ENCODE peak calls at places on chromosomes 1 and 21, in six cellular contexts. K is T-helper 17 cell; E is astrocyte of the spinal cord; S is cerebellar cortex; Q is activated T-cell treated with anti-CD3 and anti-CD28 coated beads, Interleukin-2, amount 50 U/mL, for 4 hours; I is effector CD4-positive, alpha-beta T cell. C is an unnamed sample.

GRCh38 chr1:149845416-149845815 is 54.0 kb upstream of the BOLA1 start:
- DNase-seq in K (no peak), E (no peak), S (peak; percentile 30), Q (no peak), I (no peak), C (peak; percentile 41)

GRCh38 chr1:161486806-161487482 is 18.3 kb upstream of the FCGR2A start:
- DNase-seq in K (no peak), E (peak; percentile 46), S (peak; percentile 61), Q (peak; percentile 17), I (peak; percentile 41), C (peak; percentile 48)

GRCh38 chr1:53616927-53617326 is 122.0 kb downstream of the GLIS1 start:
- DNase-seq in K (no peak), E (peak; percentile 16), S (peak; percentile 8), Q (no peak), I (no peak), C (no peak)

GRCh38 chr1:3020263-3020909 is 881 bp upstream of the ACTRT2 start:
- DNase-seq in K (no peak), E (no peak), S (no peak), Q (no peak), I (no peak), C (no peak)

GRCh38 chr21:30620522-30620921 is at the start of gene KRTAP20-4:
- DNase-seq in K (no peak), E (no peak), S (no peak), Q (no peak), I (no peak), C (no peak)

GRCh38 chr1:91736999-91737615 is 148.8 kb downstream of the TGFBR3 start:
- DNase-seq in K (no peak), E (peak; percentile 73), S (peak; percentile 36), Q (no peak), I (no peak), C (peak; percentile 9)

GRCh38 chr1:206606867-206607266 is 5.4 kb downstream of the EIF2D start:
- DNase-seq in K (no peak), E (no peak), S (peak; percentile 18), Q (no peak), I (no peak), C (peak; percentile 73)

GRCh38 chr1:205920159-205920558 is 23.1 kb downstream of the SLC26A9 start:
- DNase-seq in K (no peak), E (peak; percentile 62), S (no peak), Q (no peak), I (no peak), C (no peak)

GRCh38 chr1:203475012-203475981 is at the start of gene PRELP:
- DNase-seq in K (no peak), E (no peak), S (no peak), Q (no peak), I (no peak), C (no peak)

GRCh38 chr1:145785481-145785880 is 38.4 kb downstream of the RNF115 start:
- DNase-seq in K (no peak), E (no peak), S (no peak), Q (no peak), I (no peak), C (no peak)

GRCh38 chr1:218475275-218475674 is 130.1 kb downstream of the TGFB2 start:
- DNase-seq in K (no peak), E (no peak), S (no peak), Q (no peak), I (no peak), C (no peak)

GRCh38 chr1:11654571-11655262 is at the start of gene FBXO44:
- DNase-seq in K (peak; percentile 62), E (no peak), S (peak; percentile 76), Q (peak; percentile 64), I (peak; percentile 56), C (peak; percentile 31)

GRCh38 chr1:9352364-9353140 is 59.9 kb downstream of the SPSB1 start:
- DNase-seq in K (no peak), E (no peak), S (no peak), Q (no peak), I (no peak), C (no peak)

GRCh38 chr1:185487030-185487429 is 170.0 kb upstream of the IVNS1ABP start:
- DNase-seq in K (no peak), E (no peak), S (no peak), Q (no peak), I (no peak), C (no peak)

GRCh38 chr21:42820513-42821465 is 58.5 kb downstream of the WDR4 start:
- DNase-seq in K (no peak), E (no peak), S (no peak), Q (no peak), I (no peak), C (no peak)

GRCh38 chr1:28296401-28297220 is 32.2 kb upstream of the MED18 start:
- DNase-seq in K (no peak), E (peak; percentile 15), S (no peak), Q (no peak), I (no peak), C (no peak)

GRCh38 chr1:2972011-2972878 is 49.0 kb upstream of the ACTRT2 start:
- DNase-seq in K (no peak), E (no peak), S (no peak), Q (peak; percentile 3), I (no peak), C (no peak)